ENCODE peak calls at places on chromosomes 4 and X, in five cellular contexts. One of them, this sample, is unnamed.

GRCh38 chr4:182478475-182478874 is 235.3 kb downstream of the TENM3 start:
- DNase-seq in CD8-positive, alpha-beta T cell: no peak
- DNase-seq in T-cell: no peak
- DNase-seq in GM23248: peak
- DNase-seq in heart right ventricle: no peak
- DNase-seq in this sample: no peak

GRCh38 chr4:99458911-99459447 is 23.8 kb upstream of the ADH7 start:
- DNase-seq in CD8-positive, alpha-beta T cell: no peak
- DNase-seq in GM23248: no peak
- DNase-seq in heart right ventricle: no peak
- DNase-seq in T-cell: no peak
- DNase-seq in this sample: no peak

GRCh38 chrX:49995795-49996455 is 73.5 kb downstream of the CLCN5 start:
- DNase-seq in T-cell: no peak
- DNase-seq in GM23248: no peak
- DNase-seq in CD8-positive, alpha-beta T cell: no peak
- DNase-seq in heart right ventricle: no peak
- DNase-seq in this sample: no peak

GRCh38 chr4:158042591-158043030 is 130.2 kb downstream of the GASK1B start:
- DNase-seq in T-cell: no peak
- DNase-seq in GM23248: peak
- DNase-seq in CD8-positive, alpha-beta T cell: no peak
- DNase-seq in heart right ventricle: no peak
- DNase-seq in this sample: no peak

GRCh38 chrX:50100188-50100587 is 100.6 kb downstream of the AKAP4 start:
- DNase-seq in CD8-positive, alpha-beta T cell: no peak
- DNase-seq in T-cell: no peak
- DNase-seq in heart right ventricle: no peak
- DNase-seq in GM23248: no peak
- DNase-seq in this sample: no peak

GRCh38 chr4:15651682-15652081 is 3.5 kb downstream of the FBXL5 start:
- DNase-seq in GM23248: peak
- DNase-seq in heart right ventricle: no peak
- DNase-seq in T-cell: no peak
- DNase-seq in CD8-positive, alpha-beta T cell: no peak
- DNase-seq in this sample: no peak

GRCh38 chr4:56055027-56055976 is 106.6 kb downstream of the CEP135 start:
- DNase-seq in GM23248: no peak
- DNase-seq in T-cell: no peak
- DNase-seq in heart right ventricle: no peak
- DNase-seq in CD8-positive, alpha-beta T cell: no peak
- DNase-seq in this sample: no peak

GRCh38 chr4:161856711-161857326 is 307.0 kb downstream of the FSTL5 start:
- DNase-seq in heart right ventricle: no peak
- DNase-seq in GM23248: no peak
- DNase-seq in T-cell: no peak
- DNase-seq in CD8-positive, alpha-beta T cell: no peak
- DNase-seq in this sample: no peak

GRCh38 chrX:100611951-100612350 is 24.7 kb downstream of the TSPAN6 start:
- DNase-seq in T-cell: no peak
- DNase-seq in GM23248: no peak
- DNase-seq in CD8-positive, alpha-beta T cell: no peak
- DNase-seq in heart right ventricle: no peak
- DNase-seq in this sample: no peak

GRCh38 chr4:76539979-76540378 is 105.0 kb downstream of the SHROOM3 start:
- DNase-seq in T-cell: no peak
- DNase-seq in CD8-positive, alpha-beta T cell: no peak
- DNase-seq in GM23248: peak
- DNase-seq in heart right ventricle: no peak
- DNase-seq in this sample: no peak

GRCh38 chr4:5712931-5713330 is 1.9 kb downstream of the EVC start:
- DNase-seq in T-cell: no peak
- DNase-seq in heart right ventricle: no peak
- DNase-seq in GM23248: peak
- DNase-seq in CD8-positive, alpha-beta T cell: no peak
- DNase-seq in this sample: no peak

GRCh38 chrX:128460835-128461234 is 408.6 kb upstream of the ACTRT1 start:
- DNase-seq in CD8-positive, alpha-beta T cell: no peak
- DNase-seq in T-cell: no peak
- DNase-seq in GM23248: no peak
- DNase-seq in heart right ventricle: no peak
- DNase-seq in this sample: no peak

GRCh38 chr4:147727476-147728028 is 4.3 kb upstream of the ARHGAP10 start:
- DNase-seq in heart right ventricle: no peak
- DNase-seq in T-cell: no peak
- DNase-seq in CD8-positive, alpha-beta T cell: no peak
- DNase-seq in GM23248: peak
- DNase-seq in this sample: no peak

GRCh38 chrX:117641913-117642656 is 474.5 kb downstream of the KLHL13 start:
- DNase-seq in GM23248: no peak
- DNase-seq in heart right ventricle: no peak
- DNase-seq in T-cell: no peak
- DNase-seq in CD8-positive, alpha-beta T cell: no peak
- DNase-seq in this sample: no peak

GRCh38 chrX:124619710-124620109 is 273.3 kb downstream of the SH2D1A start:
- DNase-seq in GM23248: peak
- DNase-seq in CD8-positive, alpha-beta T cell: no peak
- DNase-seq in heart right ventricle: no peak
- DNase-seq in T-cell: no peak
- DNase-seq in this sample: peak

GRCh38 chr4:173436149-173436579 is 37.2 kb upstream of the SCRG1 start:
- DNase-seq in CD8-positive, alpha-beta T cell: no peak
- DNase-seq in GM23248: peak
- DNase-seq in T-cell: no peak
- DNase-seq in heart right ventricle: no peak
- DNase-seq in this sample: peak

GRCh38 chr4:122689972-122690371 is 42.5 kb upstream of the BBS12 start:
- DNase-seq in GM23248: no peak
- DNase-seq in heart right ventricle: no peak
- DNase-seq in CD8-positive, alpha-beta T cell: no peak
- DNase-seq in T-cell: no peak
- DNase-seq in this sample: no peak

GRCh38 chr4:113468165-113469022 is 293.1 kb downstream of the CAMK2D start:
- DNase-seq in CD8-positive, alpha-beta T cell: no peak
- DNase-seq in GM23248: peak
- DNase-seq in T-cell: no peak
- DNase-seq in heart right ventricle: peak
- DNase-seq in this sample: peak

GRCh38 chrX:42714981-42715688 is 62.8 kb downstream of the PPP1R2C start:
- DNase-seq in T-cell: peak
- DNase-seq in GM23248: no peak
- DNase-seq in heart right ventricle: peak
- DNase-seq in CD8-positive, alpha-beta T cell: peak
- DNase-seq in this sample: no peak

GRCh38 chr4:108272566-108272965 is 103.8 kb upstream of the LEF1 start:
- DNase-seq in heart right ventricle: no peak
- DNase-seq in T-cell: no peak
- DNase-seq in GM23248: no peak
- DNase-seq in CD8-positive, alpha-beta T cell: no peak
- DNase-seq in this sample: peak

This sample was measured in skeletal muscle cell.